ENCODE peak calls at places on chromosomes 3 and 15, in eight cellular contexts. R, E, T, V, F, Y, J and H are unnamed samples.
A peak's percentile ranks its signal among the peaks of the same experiment; 100 is the strongest.

GRCh38 chr3:43690400-43691119 is at the start of gene ABHD5:
- DNase-seq in V (peak; percentile 90), E (peak; percentile 96), Y (peak; percentile 90), R (peak; percentile 74), F (peak; percentile 85), T (peak; percentile 94), J (peak; percentile 94), H (peak; percentile 82)

GRCh38 chr3:193922034-193922774 is 213.7 kb upstream of the HES1 start:
- DNase-seq in E (no peak), J (no peak), F (no peak), Y (no peak), V (no peak), T (no peak), R (no peak), H (no peak)

GRCh38 chr3:129453732-129454131 is 13.7 kb downstream of the IFT122 start:
- DNase-seq in J (no peak), E (no peak), T (no peak), V (no peak), Y (no peak), F (no peak), R (no peak), H (no peak)

GRCh38 chr15:79157631-79158592 is 67.3 kb upstream of the RASGRF1 start:
- DNase-seq in Y (no peak), V (peak; percentile 86), F (no peak), T (no peak), E (no peak), R (no peak), J (no peak), H (no peak)

GRCh38 chr15:66046326-66046725 is 177.0 kb downstream of the RAB11A start:
- DNase-seq in E (no peak), R (no peak), J (no peak), V (no peak), T (no peak), F (no peak), Y (no peak), H (no peak)

GRCh38 chr3:193712938-193713337 is 119.9 kb downstream of the OPA1 start:
- DNase-seq in J (no peak), E (no peak), T (no peak), F (no peak), Y (no peak), R (no peak), V (no peak), H (no peak)

GRCh38 chr15:65132841-65133549 is 613 bp downstream of the PDCD7 start:
- DNase-seq in F (peak; percentile 37), R (no peak), V (peak; percentile 66), J (peak; percentile 75), T (peak; percentile 53), E (peak; percentile 7), Y (peak; percentile 65), H (peak; percentile 9)

GRCh38 chr15:64930019-64930652 is 18.4 kb downstream of the ANKDD1A start:
- DNase-seq in Y (no peak), R (no peak), V (no peak), F (no peak), J (no peak), T (no peak), E (no peak), H (no peak)

GRCh38 chr15:48395532-48396011 is 64.3 kb downstream of the DUT start:
- DNase-seq in V (peak; percentile 40), J (no peak), E (no peak), R (no peak), F (no peak), T (peak; percentile 24), Y (peak; percentile 83), H (no peak)

GRCh38 chr15:66294157-66294931 is 976 bp downstream of the DIS3L start:
- DNase-seq in F (peak; percentile 28), R (no peak), Y (peak; percentile 93), J (peak; percentile 88), T (peak; percentile 27), E (no peak), V (peak; percentile 91), H (no peak)